ENCODE peak calls at places on chromosome 14, in four cellular contexts. One of them, this sample, is unnamed.
A peak's percentile ranks its signal among the peaks of the same experiment; 100 is the strongest.

GRCh38 chr14:68506021-68506644 is 286.7 kb downstream of the ZFP36L1 start:
- DNase-seq in activated T-cell treated with anti-CD3 and anti-CD28 coated beads for 1 hour: no peak
- DNase-seq in hypothalamus: no peak
- DNase-seq in HFF-Myc: no peak
- DNase-seq in this sample: no peak

GRCh38 chr14:62031504-62031903 is 269.3 kb downstream of the SNAPC1 start:
- DNase-seq in activated T-cell treated with anti-CD3 and anti-CD28 coated beads for 1 hour: no peak
- DNase-seq in hypothalamus: no peak
- DNase-seq in HFF-Myc: no peak
- DNase-seq in this sample: no peak

GRCh38 chr14:104460920-104461651 is 118.5 kb upstream of the C14orf180 start:
- DNase-seq in activated T-cell treated with anti-CD3 and anti-CD28 coated beads for 1 hour: no peak
- DNase-seq in hypothalamus: no peak
- DNase-seq in HFF-Myc: no peak
- DNase-seq in this sample: no peak

GRCh38 chr14:63938198-63939005 is 85.6 kb downstream of the SYNE2 start:
- DNase-seq in activated T-cell treated with anti-CD3 and anti-CD28 coated beads for 1 hour: no peak
- DNase-seq in hypothalamus: no peak
- DNase-seq in HFF-Myc: no peak
- DNase-seq in this sample: no peak

GRCh38 chr14:69571879-69572633 is 2.6 kb downstream of the CCDC177 start:
- DNase-seq in activated T-cell treated with anti-CD3 and anti-CD28 coated beads for 1 hour: no peak
- DNase-seq in hypothalamus: no peak
- DNase-seq in HFF-Myc: no peak
- DNase-seq in this sample: no peak

GRCh38 chr14:104420990-104421389 is 158.6 kb upstream of the C14orf180 start:
- DNase-seq in activated T-cell treated with anti-CD3 and anti-CD28 coated beads for 1 hour: no peak
- DNase-seq in hypothalamus: no peak
- DNase-seq in HFF-Myc: no peak
- DNase-seq in this sample: no peak

GRCh38 chr14:104970231-104971068 is 7.7 kb downstream of the AHNAK2 start:
- DNase-seq in activated T-cell treated with anti-CD3 and anti-CD28 coated beads for 1 hour: no peak
- DNase-seq in hypothalamus: no peak
- DNase-seq in HFF-Myc: peak; percentile 59
- DNase-seq in this sample: no peak

GRCh38 chr14:68407838-68408237 is 385.0 kb downstream of the ZFP36L1 start:
- DNase-seq in activated T-cell treated with anti-CD3 and anti-CD28 coated beads for 1 hour: no peak
- DNase-seq in hypothalamus: no peak
- DNase-seq in HFF-Myc: no peak
- DNase-seq in this sample: no peak

GRCh38 chr14:61177279-61178225 is 103.6 kb downstream of the TMEM30B start:
- DNase-seq in activated T-cell treated with anti-CD3 and anti-CD28 coated beads for 1 hour: no peak
- DNase-seq in hypothalamus: no peak
- DNase-seq in HFF-Myc: no peak
- DNase-seq in this sample: no peak

GRCh38 chr14:50335989-50336391 is 23.9 kb downstream of the DMAC2L start:
- DNase-seq in activated T-cell treated with anti-CD3 and anti-CD28 coated beads for 1 hour: no peak
- DNase-seq in hypothalamus: peak; percentile 38
- DNase-seq in HFF-Myc: peak; percentile 63
- DNase-seq in this sample: no peak

GRCh38 chr14:72222046-72222445 is 289.8 kb downstream of the RGS6 start:
- DNase-seq in activated T-cell treated with anti-CD3 and anti-CD28 coated beads for 1 hour: no peak
- DNase-seq in hypothalamus: no peak
- DNase-seq in HFF-Myc: no peak
- DNase-seq in this sample: no peak

GRCh38 chr14:88168498-88169165 is 154.4 kb downstream of the KCNK10 start:
- DNase-seq in activated T-cell treated with anti-CD3 and anti-CD28 coated beads for 1 hour: peak; percentile 29
- DNase-seq in hypothalamus: no peak
- DNase-seq in HFF-Myc: peak; percentile 21
- DNase-seq in this sample: no peak

GRCh38 chr14:26597136-26598080 is at the start of gene NOVA1:
- DNase-seq in activated T-cell treated with anti-CD3 and anti-CD28 coated beads for 1 hour: no peak
- DNase-seq in hypothalamus: peak; percentile 49
- DNase-seq in HFF-Myc: no peak
- DNase-seq in this sample: no peak

GRCh38 chr14:56280843-56281242 is 162.6 kb downstream of the PELI2 start:
- DNase-seq in activated T-cell treated with anti-CD3 and anti-CD28 coated beads for 1 hour: no peak
- DNase-seq in hypothalamus: no peak
- DNase-seq in HFF-Myc: no peak
- DNase-seq in this sample: no peak

GRCh38 chr14:39266589-39266870 is 32.8 kb downstream of the MIA2 start:
- DNase-seq in activated T-cell treated with anti-CD3 and anti-CD28 coated beads for 1 hour: no peak
- DNase-seq in hypothalamus: no peak
- DNase-seq in HFF-Myc: no peak
- DNase-seq in this sample: no peak

GRCh38 chr14:87630808-87631207 is 362.2 kb downstream of the GALC start:
- DNase-seq in activated T-cell treated with anti-CD3 and anti-CD28 coated beads for 1 hour: no peak
- DNase-seq in hypothalamus: no peak
- DNase-seq in HFF-Myc: no peak
- DNase-seq in this sample: no peak

GRCh38 chr14:23577004-23577681 is 1.4 kb downstream of the JPH4 start:
- DNase-seq in activated T-cell treated with anti-CD3 and anti-CD28 coated beads for 1 hour: no peak
- DNase-seq in hypothalamus: no peak
- DNase-seq in HFF-Myc: no peak
- DNase-seq in this sample: no peak

GRCh38 chr14:57058319-57058718 is 210.4 kb downstream of the EXOC5 start:
- DNase-seq in activated T-cell treated with anti-CD3 and anti-CD28 coated beads for 1 hour: no peak
- DNase-seq in hypothalamus: no peak
- DNase-seq in HFF-Myc: no peak
- DNase-seq in this sample: no peak

GRCh38 chr14:81031488-81031887 is 76.1 kb downstream of the TSHR start:
- DNase-seq in activated T-cell treated with anti-CD3 and anti-CD28 coated beads for 1 hour: no peak
- DNase-seq in hypothalamus: no peak
- DNase-seq in HFF-Myc: no peak
- DNase-seq in this sample: no peak

GRCh38 chr14:39218171-39218769 is 15.4 kb upstream of the MIA2 start:
- DNase-seq in activated T-cell treated with anti-CD3 and anti-CD28 coated beads for 1 hour: no peak
- DNase-seq in hypothalamus: no peak
- DNase-seq in HFF-Myc: no peak
- DNase-seq in this sample: peak; percentile 25

This sample was measured in glomerular endothelial cell.